ENCODE peak calls at places on chromosomes 12 and 14, in six cellular contexts. C, N, G, P, Y and V are unnamed samples.

GRCh38 chr12:23115984-23116383 is 491.0 kb downstream of the ETNK1 start:
- DNase-seq in C (no peak), N (no peak), G (no peak), P (no peak), Y (no peak), V (no peak)

GRCh38 chr14:60051690-60052324 is 39.9 kb upstream of the PCNX4 start:
- DNase-seq in C (no peak), N (no peak), G (no peak), P (no peak), Y (no peak), V (peak)

GRCh38 chr12:104454997-104455396 is 1.8 kb upstream of the CHST11 start:
- DNase-seq in C (no peak), N (no peak), G (no peak), P (no peak), Y (peak), V (peak)

GRCh38 chr12:131800594-131801135 is 27.5 kb upstream of the MMP17 start:
- DNase-seq in C (no peak), N (no peak), G (no peak), P (no peak), Y (no peak), V (no peak)

GRCh38 chr14:100432652-100433427 is 109.7 kb downstream of the SLC25A47 start:
- DNase-seq in C (no peak), N (no peak), G (no peak), P (no peak), Y (no peak), V (no peak)

GRCh38 chr14:21015312-21015711 is 9.5 kb downstream of the NDRG2 start:
- DNase-seq in C (no peak), N (no peak), G (no peak), P (no peak), Y (no peak), V (no peak)

GRCh38 chr12:64039285-64039871 is 182.7 kb downstream of the KICS2 start:
- DNase-seq in C (no peak), N (peak), G (no peak), P (no peak), Y (no peak), V (no peak)

GRCh38 chr12:11677024-11677423 is 27.6 kb downstream of the ETV6 start:
- DNase-seq in C (no peak), N (no peak), G (no peak), P (no peak), Y (no peak), V (no peak)

GRCh38 chr12:127774828-127775227 is 492.1 kb upstream of the TMEM132C start:
- DNase-seq in C (no peak), N (no peak), G (no peak), P (no peak), Y (no peak), V (no peak)

GRCh38 chr12:123607756-123608155 is 5.9 kb downstream of the DDX55 start:
- DNase-seq in C (no peak), N (no peak), G (no peak), P (no peak), Y (no peak), V (no peak)

GRCh38 chr12:13982010-13982409 is 608 bp upstream of the GRIN2B start:
- DNase-seq in C (no peak), N (peak), G (no peak), P (no peak), Y (peak), V (no peak)

GRCh38 chr12:124392991-124393790 is 98.3 kb downstream of the RFLNA start:
- DNase-seq in C (no peak), N (no peak), G (no peak), P (peak), Y (no peak), V (peak)

GRCh38 chr12:98758331-98758730 is 113.2 kb downstream of the APAF1 start:
- DNase-seq in C (no peak), N (no peak), G (no peak), P (no peak), Y (no peak), V (no peak)

GRCh38 chr12:14952295-14952995 is 9.0 kb downstream of the ARHGDIB start:
- DNase-seq in C (peak), N (no peak), G (no peak), P (peak), Y (peak), V (peak)

GRCh38 chr12:8827551-8828347 is 5.3 kb downstream of the A2ML1 start:
- DNase-seq in C (no peak), N (no peak), G (no peak), P (no peak), Y (no peak), V (no peak)

GRCh38 chr12:93102744-93103143 is 173.6 kb upstream of the EEA1 start:
- DNase-seq in C (no peak), N (no peak), G (no peak), P (no peak), Y (no peak), V (no peak)

GRCh38 chr14:100773331-100774163 is 46.9 kb downstream of the DLK1 start:
- DNase-seq in C (no peak), N (no peak), G (no peak), P (peak), Y (no peak), V (no peak)

GRCh38 chr14:51369814-51370213 is 129.8 kb downstream of the TMX1 start:
- DNase-seq in C (peak), N (no peak), G (no peak), P (no peak), Y (peak), V (no peak)

GRCh38 chr14:22847661-22848341 is 11.4 kb downstream of the MMP14 start:
- DNase-seq in C (peak), N (no peak), G (peak), P (peak), Y (no peak), V (no peak)

GRCh38 chr12:29519585-29520182 is 22.2 kb upstream of the OVCH1 start:
- DNase-seq in C (peak), N (no peak), G (no peak), P (peak), Y (peak), V (no peak)

GRCh38 chr12:100163416-100164152 is 20.9 kb upstream of the BLTP3B start:
- DNase-seq in C (peak), N (peak), G (peak), P (peak), Y (peak), V (no peak)

GRCh38 chr14:78029471-78030372 is 140.5 kb upstream of the NRXN3 start:
- DNase-seq in C (no peak), N (peak), G (no peak), P (no peak), Y (no peak), V (no peak)

GRCh38 chr14:69441948-69442347 is 42.6 kb upstream of the PLEKHD1 start:
- DNase-seq in C (peak), N (no peak), G (no peak), P (no peak), Y (no peak), V (no peak)

GRCh38 chr14:64799555-64799954 is 80.2 kb downstream of the SPTB start:
- DNase-seq in C (no peak), N (no peak), G (no peak), P (no peak), Y (no peak), V (no peak)

GRCh38 chr12:117125275-117125613 is 26.0 kb upstream of the TESC start:
- DNase-seq in C (no peak), N (no peak), G (no peak), P (no peak), Y (no peak), V (no peak)

GRCh38 chr14:96285667-96286066 is 29.7 kb downstream of the BDKRB1 start:
- DNase-seq in C (no peak), N (no peak), G (no peak), P (no peak), Y (no peak), V (peak)

GRCh38 chr12:31590730-31591307 is at the start of gene DENND5B:
- DNase-seq in C (peak), N (peak), G (peak), P (peak), Y (no peak), V (no peak)

GRCh38 chr14:100146548-100147091 is 12.8 kb downstream of the DEGS2 start:
- DNase-seq in C (no peak), N (no peak), G (no peak), P (no peak), Y (no peak), V (no peak)

GRCh38 chr14:26828741-26829140 is 230.9 kb upstream of the NOVA1 start:
- DNase-seq in C (no peak), N (peak), G (no peak), P (no peak), Y (no peak), V (no peak)

GRCh38 chr14:99727096-99727870 is 43.2 kb downstream of the CYP46A1 start:
- DNase-seq in C (no peak), N (no peak), G (peak), P (peak), Y (no peak), V (no peak)

GRCh38 chr12:94570161-94570560 is 80.2 kb downstream of the TMCC3 start:
- DNase-seq in C (no peak), N (no peak), G (no peak), P (no peak), Y (peak), V (no peak)

GRCh38 chr14:75023108-75023507 is 20.4 kb downstream of the EIF2B2 start:
- DNase-seq in C (no peak), N (no peak), G (no peak), P (no peak), Y (no peak), V (no peak)

GRCh38 chr14:30854492-30854891 is 19.9 kb upstream of the COCH start:
- DNase-seq in C (no peak), N (no peak), G (no peak), P (no peak), Y (no peak), V (no peak)

GRCh38 chr14:104972301-104973211 is 5.6 kb downstream of the AHNAK2 start:
- DNase-seq in C (no peak), N (peak), G (no peak), P (peak), Y (peak), V (peak)

GRCh38 chr14:105478624-105479305 is 4.1 kb downstream of the CRIP2 start:
- DNase-seq in C (no peak), N (no peak), G (no peak), P (no peak), Y (no peak), V (no peak)

GRCh38 chr14:49581961-49582210 is 4.3 kb downstream of the RPS29 start:
- DNase-seq in C (no peak), N (no peak), G (no peak), P (no peak), Y (no peak), V (no peak)